ENCODE peak calls at places on chromosomes 11 and 22, in five cellular contexts. S, I, E, G and V are unnamed samples.
A peak's percentile ranks its signal among the peaks of the same experiment; 100 is the strongest.

GRCh38 chr11:22192642-22193347 is at the start of gene ANO5:
- DNase-seq in S (peak; percentile 56), I (no peak), E (peak; percentile 56), G (peak; percentile 32), V (peak; percentile 74)

GRCh38 chr11:88632163-88632562 is 294.6 kb upstream of the CTSC start:
- DNase-seq in S (no peak), I (no peak), E (no peak), G (no peak), V (no peak)

GRCh38 chr22:36055376-36056310 is 27.0 kb upstream of the RBFOX2 start:
- DNase-seq in S (no peak), I (no peak), E (no peak), G (no peak), V (no peak)

GRCh38 chr11:120547301-120547700 is 35.8 kb downstream of the GRIK4 start:
- DNase-seq in S (no peak), I (no peak), E (no peak), G (no peak), V (no peak)

GRCh38 chr22:41976070-41976901 is 7.0 kb downstream of the SEPTIN3 start:
- DNase-seq in S (no peak), I (no peak), E (no peak), G (no peak), V (no peak)

GRCh38 chr11:65479184-65480145 is 19.4 kb upstream of the MALAT1 start:
- DNase-seq in S (no peak), I (no peak), E (no peak), G (peak; percentile 86), V (peak; percentile 91)

GRCh38 chr22:23478175-23478574 is 101.9 kb downstream of the IGLL1 start:
- DNase-seq in S (no peak), I (no peak), E (no peak), G (no peak), V (no peak)

GRCh38 chr22:16774911-16775529 is 50.2 kb downstream of the XKR3 start:
- DNase-seq in S (no peak), I (no peak), E (no peak), G (no peak), V (no peak)

GRCh38 chr11:20156280-20156875 is 3.9 kb downstream of the DBX1 start:
- DNase-seq in S (no peak), I (no peak), E (no peak), G (no peak), V (no peak)

GRCh38 chr11:97325693-97326092 is 935.9 kb downstream of the JRKL start:
- DNase-seq in S (no peak), I (no peak), E (no peak), G (no peak), V (no peak)

GRCh38 chr22:43811777-43812148 is 342 bp downstream of the EFCAB6 start:
- DNase-seq in S (no peak), I (no peak), E (no peak), G (no peak), V (no peak)

GRCh38 chr11:120482149-120482548 is 29.4 kb upstream of the GRIK4 start:
- DNase-seq in S (no peak), I (no peak), E (no peak), G (no peak), V (no peak)

GRCh38 chr11:123559418-123559817 is 95.0 kb downstream of the SCN3B start:
- DNase-seq in S (no peak), I (no peak), E (no peak), G (no peak), V (no peak)

GRCh38 chr11:32429477-32429876 is 5.9 kb downstream of the WT1 start:
- DNase-seq in S (no peak), I (no peak), E (no peak), G (no peak), V (no peak)

GRCh38 chr22:50731811-50732624 is 6.0 kb upstream of the ACR start:
- DNase-seq in S (peak; percentile 49), I (peak; percentile 11), E (peak; percentile 52), G (no peak), V (no peak)

GRCh38 chr11:36109850-36110606 is 166.2 kb downstream of the LDLRAD3 start:
- DNase-seq in S (no peak), I (no peak), E (no peak), G (no peak), V (no peak)

GRCh38 chr11:62242021-62242420 is at the start of gene SCGB1D2:
- DNase-seq in S (no peak), I (no peak), E (peak; percentile 86), G (no peak), V (no peak)

GRCh38 chr11:67456068-67456705 is 1.0 kb downstream of the CABP4 start:
- DNase-seq in S (no peak), I (no peak), E (no peak), G (no peak), V (no peak)
- TF ChIP-seq CTCF in S (no peak), I (no peak), E (no peak), G (no peak), V (no peak)

DNA sequence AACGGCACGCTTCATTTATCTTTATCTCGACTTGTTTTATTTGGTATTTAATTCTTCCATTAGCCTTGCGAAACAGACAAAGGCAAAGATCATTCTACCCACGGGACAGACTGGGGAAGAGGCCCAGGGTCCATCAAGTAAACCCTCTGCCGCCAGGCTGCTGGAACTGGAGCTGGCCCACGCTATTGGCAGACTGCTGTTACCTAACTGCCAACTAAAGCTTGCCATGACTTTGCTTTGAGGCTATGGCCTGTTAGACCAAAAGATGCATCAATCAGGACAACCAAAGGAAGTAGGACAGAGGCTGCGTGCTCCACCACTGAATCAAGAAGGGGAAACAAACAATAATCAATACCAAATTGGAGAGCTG is 794 bp upstream of the TMEM218 start:
- DNase-seq in S (no peak), I (no peak), E (no peak), G (no peak), V (no peak)
- H3K27ac ChIP-seq in S (no peak overlapping the region), I (no peak overlapping the region), E (peak overlapping the region; percentile 93), G (peak overlapping the region; percentile 39), V (peak overlapping the region; percentile 62)

DNA sequence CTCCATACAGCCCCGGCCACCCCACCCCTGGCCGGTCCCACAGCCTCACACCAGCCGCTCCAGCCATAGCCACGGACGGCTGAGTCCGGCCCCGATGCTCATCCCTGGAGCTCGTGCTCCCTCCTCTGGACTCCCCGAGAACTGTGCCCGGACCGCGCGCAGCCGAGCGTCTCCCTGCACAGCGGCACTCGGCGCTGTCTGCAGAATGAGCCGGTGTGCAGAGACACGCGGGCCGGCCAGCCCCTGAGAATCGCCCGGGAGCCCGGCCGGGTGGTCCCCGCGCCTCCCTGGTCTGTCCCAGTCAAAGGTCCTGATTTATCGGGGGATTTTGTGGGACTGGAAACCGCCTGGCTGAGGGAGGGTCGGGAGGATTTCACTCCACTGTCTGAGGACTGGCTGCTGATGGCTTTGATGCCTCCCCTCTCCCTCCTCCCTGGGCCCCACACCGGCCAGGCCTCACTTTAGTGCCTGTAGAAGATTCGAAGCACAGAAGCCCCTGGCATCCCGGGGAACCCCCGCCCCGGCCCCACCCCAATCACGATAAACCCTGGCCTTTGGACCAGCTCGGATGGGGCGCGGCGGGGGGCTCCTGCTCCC is 102.7 kb downstream of the BRD1 start:
- DNase-seq in S (no peak), I (no peak), E (peak; percentile 56), G (peak; percentile 45), V (no peak)
- TF ChIP-seq CTCF in S (peak; percentile 71), I (peak; percentile 47), E (no peak), G (peak; percentile 31), V (no peak)

GRCh38 chr22:30665786-30666185 is 1.9 kb downstream of the DUSP18 start:
- DNase-seq in S (no peak), I (no peak), E (no peak), G (no peak), V (no peak)
- H3K27ac ChIP-seq in S (no peak overlapping the region), I (no peak overlapping the region), E (no peak overlapping the region), G (no peak overlapping the region), V (no peak overlapping the region)

GRCh38 chr22:47125603-47126002 is 363.2 kb downstream of the TBC1D22A start:
- DNase-seq in S (no peak), I (no peak), E (no peak), G (no peak), V (no peak)
- TF ChIP-seq CTCF in S (no peak), I (peak; percentile 43), E (no peak), G (no peak), V (no peak)

DNA sequence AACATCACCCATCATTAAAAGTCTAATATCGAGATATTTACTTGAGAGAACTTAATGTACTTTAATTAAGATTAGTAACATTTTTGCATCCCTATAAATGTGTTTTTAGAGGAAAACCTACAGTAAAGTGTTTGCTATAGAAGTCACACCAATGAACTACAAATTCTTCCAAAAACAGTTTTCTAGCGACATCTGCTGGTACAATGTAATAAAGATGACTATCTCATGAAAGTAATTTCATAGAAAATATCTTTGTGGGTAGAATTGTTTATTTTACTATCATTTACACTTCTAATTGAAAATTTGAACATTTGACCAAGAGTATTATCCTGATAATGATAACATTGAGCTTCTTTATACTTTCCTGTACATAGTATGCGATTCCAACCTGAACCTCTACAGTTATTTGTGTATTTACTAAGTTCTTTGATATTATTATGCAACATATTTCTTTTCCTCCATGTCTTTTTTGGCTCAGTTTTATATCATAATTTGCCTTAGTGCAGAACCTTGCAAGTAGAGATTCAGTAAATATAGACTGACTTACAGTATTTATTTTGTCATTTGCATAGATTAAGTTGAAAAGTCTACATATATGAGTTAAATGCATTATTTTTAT is 252.7 kb downstream of the TMEM135 start:
- DNase-seq in S (no peak), I (peak; percentile 24), E (no peak), G (no peak), V (no peak)
- H3K27ac ChIP-seq in S (no peak overlapping the region), I (no peak overlapping the region), E (no peak overlapping the region), G (no peak overlapping the region), V (no peak overlapping the region)